ENCODE peak calls at places on chromosomes 1 and 21, in five cellular contexts. B, J, N, U and W are unnamed samples.
A peak's percentile ranks its signal among the peaks of the same experiment; 100 is the strongest.

GRCh38 chr1:219761208-219761860 is 148.4 kb upstream of the ZC3H11B start:
- DNase-seq in U (no peak), B (no peak), J (no peak), N (no peak), W (no peak)

GRCh38 chr1:238176441-238176840 is 285.7 kb upstream of the ZP4 start:
- DNase-seq in N (no peak), J (no peak), B (peak; percentile 15), U (no peak), W (no peak)

GRCh38 chr1:53073899-53074311 is 11.9 kb downstream of the PODN start:
- DNase-seq in U (no peak), B (no peak), J (no peak), N (peak; percentile 54), W (no peak)

GRCh38 chr1:236066828-236067386 is 2.0 kb upstream of the NID1 start:
- DNase-seq in B (no peak), J (peak; percentile 33), N (peak; percentile 38), U (no peak), W (no peak)

GRCh38 chr1:68558321-68559026 is 61.6 kb upstream of the DEPDC1 start:
- DNase-seq in N (no peak), U (peak; percentile 18), B (no peak), J (no peak), W (no peak)

GRCh38 chr1:25006770-25007169 is 76.7 kb upstream of the RUNX3 start:
- DNase-seq in N (no peak), B (no peak), J (no peak), U (no peak), W (no peak)

GRCh38 chr21:43929217-43929971 is 64.4 kb downstream of the AGPAT3 start:
- DNase-seq in U (no peak), N (peak; percentile 80), B (no peak), J (no peak), W (no peak)

GRCh38 chr1:19130476-19130875 is 79.6 kb downstream of the UBR4 start:
- DNase-seq in N (no peak), B (no peak), U (no peak), J (no peak), W (no peak)

GRCh38 chr1:201792534-201793305 is 36.2 kb upstream of the IPO9 start:
- DNase-seq in U (peak; percentile 71), B (peak; percentile 85), N (peak; percentile 56), J (peak; percentile 60), W (peak; percentile 76)

GRCh38 chr1:89739013-89739843 is 81.6 kb upstream of the LRRC8D start:
- DNase-seq in U (peak; percentile 91), B (no peak), N (no peak), J (no peak), W (no peak)

GRCh38 chr21:31343030-31343510 is 991 bp downstream of the TIAM1 start:
- DNase-seq in N (no peak), U (no peak), J (no peak), B (no peak), W (no peak)

GRCh38 chr21:32538147-32538792 is 47.1 kb downstream of the TCP10L start:
- DNase-seq in B (peak; percentile 38), J (no peak), N (no peak), U (no peak), W (no peak)

GRCh38 chr1:183609313-183609712 is 19.1 kb upstream of the NCF2 start:
- DNase-seq in J (no peak), U (peak; percentile 69), N (peak; percentile 56), B (no peak), W (peak; percentile 50)

GRCh38 chr1:921011-921837 is 2.5 kb upstream of the SAMD11 start:
- DNase-seq in U (peak; percentile 60), J (peak; percentile 69), B (peak; percentile 59), N (peak; percentile 69), W (peak; percentile 87)

GRCh38 chr1:1281533-1282321 is 1.5 kb downstream of the SCNN1D start:
- DNase-seq in J (no peak), B (no peak), U (peak; percentile 76), N (peak; percentile 83), W (no peak)

GRCh38 chr1:184504695-184505338 is 118.0 kb downstream of the C1orf21 start:
- DNase-seq in J (no peak), B (no peak), N (no peak), U (no peak), W (peak; percentile 41)

GRCh38 chr1:28417441-28418277 is 48.1 kb downstream of the PHACTR4 start:
- DNase-seq in U (peak; percentile 95), B (no peak), N (no peak), J (peak; percentile 19), W (no peak)

GRCh38 chr21:29322570-29322957 is 23.8 kb downstream of the BACH1 start:
- DNase-seq in J (no peak), B (no peak), U (no peak), N (no peak), W (no peak)

GRCh38 chr1:237503292-237503691 is 387.4 kb downstream of the ZP4 start:
- DNase-seq in B (no peak), J (no peak), U (no peak), N (no peak), W (no peak)

GRCh38 chr21:44426663-44427191 is 28.6 kb upstream of the LRRC3 start:
- DNase-seq in N (no peak), J (no peak), B (no peak), U (no peak), W (no peak)

GRCh38 chr1:48182441-48182840 is 40.1 kb upstream of the SLC5A9 start:
- DNase-seq in J (no peak), N (no peak), B (no peak), U (peak; percentile 80), W (no peak)

GRCh38 chr1:159958721-159959380 is 4.8 kb upstream of the SLAMF9 start:
- DNase-seq in J (no peak), B (no peak), N (no peak), U (no peak), W (no peak)

GRCh38 chr1:197140123-197140522 is 6.3 kb downstream of the ASPM start:
- DNase-seq in J (no peak), B (no peak), U (no peak), N (no peak), W (no peak)

GRCh38 chr1:8727809-8728213 is 89.6 kb downstream of the RERE start:
- DNase-seq in N (peak; percentile 41), J (no peak), U (no peak), B (no peak), W (no peak)

GRCh38 chr1:1344672-1345361 is 4.4 kb downstream of the DVL1 start:
- DNase-seq in J (no peak), U (peak; percentile 97), N (no peak), B (no peak), W (no peak)

GRCh38 chr1:186465956-186466355 is 5.0 kb upstream of the PDC start:
- DNase-seq in U (no peak), J (no peak), B (no peak), N (no peak), W (no peak)

GRCh38 chr1:178275083-178275482 is 181.2 kb downstream of the RASAL2 start:
- DNase-seq in B (no peak), U (no peak), J (no peak), N (no peak), W (no peak)

GRCh38 chr1:198678301-198678836 is 39.5 kb downstream of the PTPRC start:
- DNase-seq in B (no peak), J (no peak), U (no peak), N (no peak), W (no peak)

GRCh38 chr21:33023574-33024277 is 2.0 kb upstream of the OLIG2 start:
- DNase-seq in B (no peak), J (no peak), U (no peak), N (no peak), W (no peak)

GRCh38 chr1:58432813-58433668 is 113.5 kb downstream of the OMA1 start:
- DNase-seq in N (no peak), J (no peak), B (peak; percentile 91), U (peak; percentile 34), W (no peak)

GRCh38 chr1:8238141-8239038 is 79.5 kb upstream of the SLC45A1 start:
- DNase-seq in J (no peak), N (no peak), B (no peak), U (no peak), W (no peak)

GRCh38 chr1:9984253-9984652 is 12.8 kb upstream of the RBP7 start:
- DNase-seq in N (no peak), B (no peak), J (no peak), U (no peak), W (no peak)

GRCh38 chr1:244231193-244231571 is 180.1 kb downstream of the ZBTB18 start:
- DNase-seq in J (no peak), U (peak; percentile 48), B (no peak), N (no peak), W (no peak)

DNA sequence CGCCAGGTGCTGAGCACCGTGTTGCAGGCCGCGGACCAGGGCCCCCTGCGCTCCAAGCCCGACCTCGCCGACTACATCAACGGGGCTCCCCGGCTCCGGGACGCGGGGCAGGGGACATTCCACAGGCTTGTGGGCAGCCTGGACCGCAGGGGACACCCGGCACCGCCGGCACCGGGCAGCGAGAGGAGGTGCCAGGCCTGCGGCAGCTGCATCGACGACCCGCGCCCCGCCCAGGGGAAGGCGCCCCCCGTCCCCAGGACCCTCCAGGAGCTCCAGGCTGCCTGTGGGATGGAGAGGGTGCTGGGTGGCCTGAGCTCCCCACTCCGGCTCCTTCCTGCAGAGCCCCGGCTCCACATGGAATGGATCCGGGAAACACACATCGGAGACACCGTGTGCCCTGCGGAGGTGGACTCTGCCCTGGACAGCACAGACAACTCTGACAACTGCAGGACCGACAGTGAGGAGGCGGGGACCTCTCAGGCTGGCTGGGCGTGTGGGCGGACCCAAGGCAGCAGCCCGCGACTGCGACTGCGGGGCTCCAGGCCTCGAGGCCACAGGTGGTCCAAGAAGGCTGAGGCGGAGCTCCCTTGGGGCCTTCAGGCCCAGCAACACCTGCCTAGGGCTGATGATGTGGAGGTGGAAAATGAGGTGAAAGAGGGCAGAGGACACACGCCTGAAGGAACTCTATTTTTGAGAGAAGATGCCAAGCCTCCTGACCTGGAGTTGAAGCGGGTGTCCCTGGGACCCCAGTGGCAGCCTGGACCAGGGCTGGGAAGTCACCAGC is 22.8 kb downstream of the KIAA1614 start:
- DNase-seq in B (no peak), N (no peak), J (no peak), U (no peak), W (no peak)
- H3K4me1 ChIP-seq in B (peaks cover 27% of the 10 kb centered on the region), N (no peaks in the 10 kb centered on the region), J (peaks cover 25% of the 10 kb centered on the region), U (no peaks in the 10 kb centered on the region), W (no peaks in the 10 kb centered on the region)

GRCh38 chr1:205319081-205320018 is 2.2 kb downstream of the NUAK2 start:
- DNase-seq in J (no peak), N (peak; percentile 52), U (peak; percentile 84), B (no peak), W (peak; percentile 35)
- H3K4me3 ChIP-seq in J (no peak overlapping the region), N (no peak overlapping the region), U (peak overlapping the region; percentile 17), B (peak overlapping the region; percentile 25), W (peak overlapping the region; percentile 78)

GRCh38 chr1:62686822-62687221 is 1.4 kb downstream of the DOCK7 start:
- DNase-seq in J (no peak), N (no peak), B (no peak), U (no peak), W (no peak)
- H3K4me1 ChIP-seq in J (peaks cover 40% of the 10 kb centered on the region), N (peaks cover 58% of the 10 kb centered on the region), B (peaks cover 4% of the 10 kb centered on the region), U (peaks cover 54% of the 10 kb centered on the region), W (peaks cover 37% of the 10 kb centered on the region)

DNA sequence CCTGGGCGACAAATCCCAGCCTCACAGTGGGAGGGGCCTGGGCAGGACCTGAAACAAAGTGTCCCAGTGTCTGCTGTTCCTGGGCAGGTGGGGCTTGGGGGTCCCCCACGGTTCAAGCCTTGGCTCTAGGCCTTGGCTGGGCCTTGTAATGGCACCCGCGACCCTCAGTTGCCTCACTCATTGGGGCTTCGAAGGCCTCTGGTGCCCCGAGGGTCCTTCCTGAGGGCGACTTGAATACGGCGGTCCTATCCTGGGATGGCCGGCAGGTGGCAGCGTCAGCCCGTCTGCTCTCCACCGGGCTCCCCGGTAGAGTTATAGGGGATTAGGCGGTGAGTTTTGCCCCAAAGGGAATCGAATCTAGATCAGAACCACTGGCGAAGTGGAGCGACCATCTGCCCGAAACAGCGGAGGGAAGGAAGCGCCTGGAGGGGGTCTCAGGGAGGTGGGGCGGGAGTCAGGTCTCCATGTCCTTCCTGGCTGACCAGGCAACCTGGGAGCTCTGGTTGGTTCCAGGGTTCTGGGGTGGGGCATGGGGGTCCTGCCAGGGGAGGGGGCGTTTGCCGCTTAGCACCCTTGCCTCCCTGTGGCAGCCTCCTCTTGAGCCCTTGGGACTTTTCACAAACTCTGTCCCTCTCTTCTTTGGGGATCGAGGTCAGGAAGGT is 2.1 kb upstream of the PEX10 start:
- DNase-seq in B (peak; percentile 43), U (no peak), J (peak; percentile 79), N (peak; percentile 77), W (peak; percentile 87)
- H3K4me3 ChIP-seq in B (peak overlapping the region; percentile 9), U (no peak overlapping the region), J (peak overlapping the region; percentile 99), N (no peak overlapping the region), W (peak overlapping the region; percentile 78)